ENCODE peak calls at places on chromosomes 4 and X, in ten cellular contexts. One of them, this sample, is unnamed.

GRCh38 chrX:153934473-153935325 is at the start of gene NAA10:
- DNase-seq in neural crest cell: no peak
- DNase-seq in bronchial epithelial cell: peak
- DNase-seq in CD8-positive, alpha-beta T cell: no peak
- DNase-seq in hepatocyte: peak
- DNase-seq in SK-N-SH: peak
- DNase-seq in epithelial cell of esophagus: peak
- DNase-seq in ovary: peak
- DNase-seq in left ventricle myocardium inferior: peak
- DNase-seq in AG09319: peak
- DNase-seq in this sample: peak

GRCh38 chrX:16060252-16060651 is 63.1 kb upstream of the GRPR start:
- DNase-seq in ovary: no peak
- DNase-seq in SK-N-SH: peak
- DNase-seq in AG09319: no peak
- DNase-seq in epithelial cell of esophagus: no peak
- DNase-seq in bronchial epithelial cell: no peak
- DNase-seq in hepatocyte: peak
- DNase-seq in neural crest cell: no peak
- DNase-seq in CD8-positive, alpha-beta T cell: no peak
- DNase-seq in left ventricle myocardium inferior: no peak
- DNase-seq in this sample: no peak

GRCh38 chr4:107133965-107134364 is 97.9 kb upstream of the DKK2 start:
- DNase-seq in CD8-positive, alpha-beta T cell: no peak
- DNase-seq in SK-N-SH: no peak
- DNase-seq in epithelial cell of esophagus: peak
- DNase-seq in left ventricle myocardium inferior: no peak
- DNase-seq in ovary: no peak
- DNase-seq in bronchial epithelial cell: peak
- DNase-seq in neural crest cell: no peak
- DNase-seq in AG09319: no peak
- DNase-seq in hepatocyte: no peak
- DNase-seq in this sample: no peak

GRCh38 chr4:55255171-55255570 is 90.9 kb upstream of the SRD5A3 start:
- DNase-seq in ovary: no peak
- DNase-seq in CD8-positive, alpha-beta T cell: no peak
- DNase-seq in bronchial epithelial cell: no peak
- DNase-seq in hepatocyte: peak
- DNase-seq in left ventricle myocardium inferior: no peak
- DNase-seq in neural crest cell: no peak
- DNase-seq in AG09319: no peak
- DNase-seq in SK-N-SH: no peak
- DNase-seq in epithelial cell of esophagus: no peak
- DNase-seq in this sample: no peak

GRCh38 chrX:115330498-115331138 is 41.1 kb downstream of the LUZP4 start:
- DNase-seq in left ventricle myocardium inferior: no peak
- DNase-seq in SK-N-SH: peak
- DNase-seq in bronchial epithelial cell: peak
- DNase-seq in hepatocyte: peak
- DNase-seq in CD8-positive, alpha-beta T cell: no peak
- DNase-seq in neural crest cell: peak
- DNase-seq in epithelial cell of esophagus: peak
- DNase-seq in ovary: peak
- DNase-seq in AG09319: no peak
- DNase-seq in this sample: peak

GRCh38 chr4:9893329-9894108 is 112.1 kb downstream of the DRD5 start:
- DNase-seq in epithelial cell of esophagus: no peak
- DNase-seq in CD8-positive, alpha-beta T cell: no peak
- DNase-seq in AG09319: no peak
- DNase-seq in left ventricle myocardium inferior: no peak
- DNase-seq in hepatocyte: no peak
- DNase-seq in neural crest cell: no peak
- DNase-seq in ovary: no peak
- DNase-seq in bronchial epithelial cell: no peak
- DNase-seq in SK-N-SH: no peak
- DNase-seq in this sample: no peak

GRCh38 chrX:137519459-137519858 is 46.5 kb upstream of the ZIC3 start:
- DNase-seq in AG09319: no peak
- DNase-seq in hepatocyte: no peak
- DNase-seq in CD8-positive, alpha-beta T cell: no peak
- DNase-seq in SK-N-SH: no peak
- DNase-seq in epithelial cell of esophagus: no peak
- DNase-seq in left ventricle myocardium inferior: no peak
- DNase-seq in ovary: no peak
- DNase-seq in bronchial epithelial cell: no peak
- DNase-seq in neural crest cell: no peak
- DNase-seq in this sample: no peak

GRCh38 chr4:136369073-136369472 is 1163.2 kb downstream of the PCDH18 start:
- DNase-seq in CD8-positive, alpha-beta T cell: no peak
- DNase-seq in neural crest cell: no peak
- DNase-seq in bronchial epithelial cell: peak
- DNase-seq in left ventricle myocardium inferior: no peak
- DNase-seq in ovary: no peak
- DNase-seq in SK-N-SH: no peak
- DNase-seq in AG09319: no peak
- DNase-seq in hepatocyte: no peak
- DNase-seq in epithelial cell of esophagus: peak
- DNase-seq in this sample: no peak

GRCh38 chrX:1725472-1725871 is 110.6 kb downstream of the ASMT start:
- DNase-seq in neural crest cell: no peak
- DNase-seq in epithelial cell of esophagus: no peak
- DNase-seq in bronchial epithelial cell: no peak
- DNase-seq in hepatocyte: no peak
- DNase-seq in left ventricle myocardium inferior: no peak
- DNase-seq in SK-N-SH: no peak
- DNase-seq in ovary: no peak
- DNase-seq in CD8-positive, alpha-beta T cell: no peak
- DNase-seq in AG09319: no peak
- DNase-seq in this sample: no peak

GRCh38 chr4:2811830-2812599 is 19.1 kb downstream of the SH3BP2 start:
- DNase-seq in hepatocyte: no peak
- DNase-seq in left ventricle myocardium inferior: peak
- DNase-seq in bronchial epithelial cell: peak
- DNase-seq in neural crest cell: peak
- DNase-seq in AG09319: no peak
- DNase-seq in epithelial cell of esophagus: no peak
- DNase-seq in CD8-positive, alpha-beta T cell: no peak
- DNase-seq in ovary: peak
- DNase-seq in SK-N-SH: peak
- DNase-seq in this sample: peak

GRCh38 chrX:10567136-10567535 is 53.2 kb downstream of the MID1 start:
- DNase-seq in SK-N-SH: no peak
- DNase-seq in ovary: no peak
- DNase-seq in CD8-positive, alpha-beta T cell: no peak
- DNase-seq in bronchial epithelial cell: no peak
- DNase-seq in hepatocyte: no peak
- DNase-seq in neural crest cell: no peak
- DNase-seq in AG09319: no peak
- DNase-seq in epithelial cell of esophagus: no peak
- DNase-seq in left ventricle myocardium inferior: no peak
- DNase-seq in this sample: no peak

GRCh38 chr4:6192245-6192644 is 8.1 kb downstream of the JAKMIP1 start:
- DNase-seq in AG09319: no peak
- DNase-seq in hepatocyte: no peak
- DNase-seq in ovary: no peak
- DNase-seq in SK-N-SH: no peak
- DNase-seq in bronchial epithelial cell: no peak
- DNase-seq in left ventricle myocardium inferior: no peak
- DNase-seq in neural crest cell: no peak
- DNase-seq in CD8-positive, alpha-beta T cell: no peak
- DNase-seq in epithelial cell of esophagus: no peak
- DNase-seq in this sample: no peak

GRCh38 chr4:38950159-38950558 is 82.0 kb downstream of the TMEM156 start:
- DNase-seq in left ventricle myocardium inferior: no peak
- DNase-seq in neural crest cell: no peak
- DNase-seq in hepatocyte: no peak
- DNase-seq in epithelial cell of esophagus: no peak
- DNase-seq in SK-N-SH: no peak
- DNase-seq in ovary: no peak
- DNase-seq in AG09319: no peak
- DNase-seq in CD8-positive, alpha-beta T cell: no peak
- DNase-seq in bronchial epithelial cell: no peak
- DNase-seq in this sample: no peak

GRCh38 chr4:145011636-145012035 is 86.4 kb downstream of the ANAPC10 start:
- DNase-seq in ovary: no peak
- DNase-seq in AG09319: no peak
- DNase-seq in bronchial epithelial cell: no peak
- DNase-seq in left ventricle myocardium inferior: no peak
- DNase-seq in SK-N-SH: no peak
- DNase-seq in CD8-positive, alpha-beta T cell: no peak
- DNase-seq in neural crest cell: no peak
- DNase-seq in hepatocyte: no peak
- DNase-seq in epithelial cell of esophagus: no peak
- DNase-seq in this sample: no peak

GRCh38 chr4:145019346-145019745 is 78.7 kb downstream of the ANAPC10 start:
- DNase-seq in SK-N-SH: no peak
- DNase-seq in neural crest cell: no peak
- DNase-seq in ovary: no peak
- DNase-seq in CD8-positive, alpha-beta T cell: no peak
- DNase-seq in hepatocyte: no peak
- DNase-seq in bronchial epithelial cell: no peak
- DNase-seq in epithelial cell of esophagus: no peak
- DNase-seq in left ventricle myocardium inferior: no peak
- DNase-seq in AG09319: no peak
- DNase-seq in this sample: no peak

GRCh38 chr4:145012841-145013240 is 85.2 kb downstream of the ANAPC10 start:
- DNase-seq in SK-N-SH: no peak
- DNase-seq in epithelial cell of esophagus: peak
- DNase-seq in bronchial epithelial cell: peak
- DNase-seq in AG09319: no peak
- DNase-seq in ovary: no peak
- DNase-seq in hepatocyte: no peak
- DNase-seq in neural crest cell: no peak
- DNase-seq in left ventricle myocardium inferior: no peak
- DNase-seq in CD8-positive, alpha-beta T cell: no peak
- DNase-seq in this sample: no peak

GRCh38 chr4:145014365-145014764 is 83.6 kb downstream of the ANAPC10 start:
- DNase-seq in neural crest cell: no peak
- DNase-seq in epithelial cell of esophagus: no peak
- DNase-seq in left ventricle myocardium inferior: no peak
- DNase-seq in CD8-positive, alpha-beta T cell: no peak
- DNase-seq in hepatocyte: no peak
- DNase-seq in AG09319: no peak
- DNase-seq in bronchial epithelial cell: no peak
- DNase-seq in ovary: no peak
- DNase-seq in SK-N-SH: no peak
- DNase-seq in this sample: no peak
- TF ChIP-seq CTCF in neural crest cell: no peak
- TF ChIP-seq CTCF in epithelial cell of esophagus: no peak
- TF ChIP-seq CTCF in left ventricle myocardium inferior: no peak
- TF ChIP-seq CTCF in CD8-positive, alpha-beta T cell: no peak
- TF ChIP-seq CTCF in hepatocyte: no peak
- TF ChIP-seq CTCF in AG09319: no peak
- TF ChIP-seq CTCF in bronchial epithelial cell: no peak
- TF ChIP-seq CTCF in ovary: no peak
- TF ChIP-seq CTCF in SK-N-SH: no peak
- TF ChIP-seq CTCF in this sample: peak

DNA sequence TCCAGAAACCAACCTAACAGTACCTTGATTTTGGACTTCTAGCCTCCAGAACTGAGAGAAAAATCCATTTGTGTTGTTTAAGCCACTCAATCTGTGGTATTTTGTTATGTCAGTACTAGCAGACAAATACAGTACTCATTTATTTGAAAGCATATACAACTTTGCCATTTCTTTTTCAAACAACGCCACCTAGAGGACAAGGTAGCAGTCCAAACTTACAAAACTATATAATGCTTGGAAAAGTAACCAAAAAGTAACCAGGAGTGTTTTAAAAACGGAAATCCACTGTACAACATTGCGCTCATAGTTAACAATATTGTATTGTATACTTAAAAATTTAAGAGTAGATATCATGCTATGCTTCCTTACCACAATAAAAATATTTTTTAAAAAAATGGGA is 37.0 kb upstream of the FGF13 start:
- DNase-seq in bronchial epithelial cell: peak
- DNase-seq in left ventricle myocardium inferior: no peak
- DNase-seq in neural crest cell: no peak
- DNase-seq in epithelial cell of esophagus: peak
- DNase-seq in SK-N-SH: no peak
- DNase-seq in ovary: no peak
- DNase-seq in hepatocyte: peak
- DNase-seq in CD8-positive, alpha-beta T cell: no peak
- DNase-seq in AG09319: no peak
- DNase-seq in this sample: no peak
- TF ChIP-seq CTCF in bronchial epithelial cell: no peak
- TF ChIP-seq CTCF in left ventricle myocardium inferior: peak
- TF ChIP-seq CTCF in neural crest cell: peak
- TF ChIP-seq CTCF in epithelial cell of esophagus: peak
- TF ChIP-seq CTCF in SK-N-SH: peak
- TF ChIP-seq CTCF in ovary: no peak
- TF ChIP-seq CTCF in hepatocyte: peak
- TF ChIP-seq CTCF in CD8-positive, alpha-beta T cell: no peak
- TF ChIP-seq CTCF in AG09319: peak
- TF ChIP-seq CTCF in this sample: peak

DNA sequence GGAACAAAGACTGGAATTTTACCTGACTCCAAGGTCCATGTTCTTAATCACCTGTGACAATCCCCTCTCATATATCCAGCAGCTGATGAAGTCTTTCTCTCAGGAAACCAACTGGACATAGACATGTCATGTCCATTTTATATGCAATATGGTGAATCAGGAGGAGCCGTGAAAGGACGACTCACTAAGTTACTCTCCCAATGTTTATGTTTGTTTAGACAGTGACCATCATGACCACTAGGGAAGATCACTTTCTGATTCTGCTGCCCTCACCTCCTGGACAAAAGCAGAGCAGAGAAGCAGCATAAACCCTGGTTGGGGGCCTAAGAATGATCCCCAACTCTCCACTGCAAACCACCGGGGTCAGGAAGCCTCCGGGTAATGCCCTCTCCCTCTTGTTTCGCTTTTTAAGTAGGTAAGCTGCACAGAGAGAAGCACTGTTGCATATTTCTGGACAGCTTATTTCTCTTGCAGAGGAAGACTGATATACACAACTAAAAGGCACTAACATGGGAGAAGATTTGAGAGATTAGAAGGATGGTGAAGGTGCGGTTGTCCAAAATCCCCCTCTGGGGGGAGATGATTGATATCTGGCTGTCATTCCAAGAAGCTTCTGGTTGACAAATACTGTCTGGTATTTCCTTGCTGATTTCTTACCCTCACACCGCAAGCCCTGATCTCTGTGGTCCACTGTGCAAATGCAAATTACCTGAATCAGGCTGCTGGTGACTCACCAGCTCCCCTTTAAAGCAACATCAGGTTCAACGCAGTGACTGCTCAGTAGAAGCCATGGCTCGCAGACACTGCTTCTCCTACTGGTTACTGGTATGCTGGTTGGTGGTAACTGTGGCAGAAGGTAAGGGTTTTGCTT is at the start of gene ODAPH:
- DNase-seq in CD8-positive, alpha-beta T cell: no peak
- DNase-seq in ovary: no peak
- DNase-seq in SK-N-SH: no peak
- DNase-seq in epithelial cell of esophagus: peak
- DNase-seq in neural crest cell: no peak
- DNase-seq in AG09319: no peak
- DNase-seq in bronchial epithelial cell: peak
- DNase-seq in left ventricle myocardium inferior: no peak
- DNase-seq in hepatocyte: peak
- DNase-seq in this sample: peak
- TF ChIP-seq CTCF in CD8-positive, alpha-beta T cell: no peak
- TF ChIP-seq CTCF in ovary: no peak
- TF ChIP-seq CTCF in SK-N-SH: peak
- TF ChIP-seq CTCF in epithelial cell of esophagus: no peak
- TF ChIP-seq CTCF in neural crest cell: peak
- TF ChIP-seq CTCF in AG09319: no peak
- TF ChIP-seq CTCF in bronchial epithelial cell: no peak
- TF ChIP-seq CTCF in left ventricle myocardium inferior: no peak
- TF ChIP-seq CTCF in hepatocyte: no peak
- TF ChIP-seq CTCF in this sample: no peak

GRCh38 chr4:94540476-94540875 is 88.7 kb downstream of the PDLIM5 start:
- DNase-seq in left ventricle myocardium inferior: no peak
- DNase-seq in AG09319: no peak
- DNase-seq in CD8-positive, alpha-beta T cell: no peak
- DNase-seq in neural crest cell: no peak
- DNase-seq in bronchial epithelial cell: peak
- DNase-seq in epithelial cell of esophagus: peak
- DNase-seq in hepatocyte: no peak
- DNase-seq in SK-N-SH: no peak
- DNase-seq in ovary: no peak
- DNase-seq in this sample: no peak
- TF ChIP-seq CTCF in left ventricle myocardium inferior: no peak
- TF ChIP-seq CTCF in AG09319: no peak
- TF ChIP-seq CTCF in CD8-positive, alpha-beta T cell: no peak
- TF ChIP-seq CTCF in neural crest cell: no peak
- TF ChIP-seq CTCF in bronchial epithelial cell: no peak
- TF ChIP-seq CTCF in epithelial cell of esophagus: no peak
- TF ChIP-seq CTCF in hepatocyte: no peak
- TF ChIP-seq CTCF in SK-N-SH: no peak
- TF ChIP-seq CTCF in ovary: no peak
- TF ChIP-seq CTCF in this sample: no peak